ENCODE peak calls at places on chromosomes 7 and 10, in ten cellular contexts. Q, D, S, N, G, L, B, W, E and I are unnamed samples.

GRCh38 chr10:35217458-35217857 is 90.8 kb downstream of the CREM start:
- DNase-seq in N (no peak), W (no peak), B (no peak), L (no peak), E (no peak), D (no peak), G (peak), Q (no peak), S (no peak), I (no peak)

GRCh38 chr10:22489467-22489866 is 144.2 kb downstream of the SPAG6 start:
- DNase-seq in E (no peak), D (no peak), Q (no peak), W (no peak), G (peak), N (no peak), S (no peak), B (no peak), L (no peak), I (no peak)

GRCh38 chr10:132326925-132327324 is 5.1 kb upstream of the LRRC27 start:
- DNase-seq in L (no peak), N (no peak), G (no peak), Q (no peak), S (no peak), E (no peak), W (no peak), D (no peak), B (no peak), I (no peak)

GRCh38 chr7:30469303-30469702 is 9.3 kb downstream of the NOD1 start:
- DNase-seq in Q (peak), E (no peak), B (peak), W (peak), L (peak), G (peak), D (peak), N (peak), S (peak), I (no peak)

GRCh38 chr7:77426052-77426404 is 9.9 kb upstream of the GSAP start:
- DNase-seq in L (no peak), G (no peak), W (no peak), Q (no peak), B (no peak), D (no peak), E (peak), S (no peak), N (no peak), I (peak)

GRCh38 chr7:94997547-94997946 is 90.2 kb downstream of the PPP1R9A start:
- DNase-seq in B (no peak), L (no peak), Q (no peak), N (no peak), S (no peak), G (no peak), D (no peak), E (no peak), W (no peak), I (no peak)

GRCh38 chr10:22945934-22946673 is 18.3 kb downstream of the ARMC3 start:
- DNase-seq in N (no peak), W (no peak), L (no peak), B (no peak), E (peak), Q (no peak), D (no peak), S (no peak), G (no peak), I (no peak)

GRCh38 chr7:27788438-27788837 is 48.5 kb downstream of the TAX1BP1 start:
- DNase-seq in S (no peak), B (no peak), W (no peak), D (no peak), N (no peak), G (no peak), Q (no peak), E (no peak), L (no peak), I (no peak)

GRCh38 chr10:131312261-131312801 is 810 bp upstream of the TCERG1L start:
- DNase-seq in W (no peak), G (no peak), E (no peak), S (no peak), D (no peak), L (no peak), Q (no peak), B (no peak), N (peak), I (no peak)

GRCh38 chr10:644943-645334 is 44.5 kb downstream of the DIP2C start:
- DNase-seq in N (no peak), L (no peak), G (no peak), B (no peak), D (no peak), S (no peak), W (no peak), E (no peak), Q (no peak), I (no peak)

GRCh38 chr7:107023522-107024149 is 20.9 kb upstream of the PRKAR2B start:
- DNase-seq in D (peak), B (no peak), N (no peak), G (no peak), L (no peak), E (no peak), S (no peak), Q (no peak), W (no peak), I (no peak)

GRCh38 chr7:2425749-2426148 is 22.3 kb downstream of the CHST12 start:
- DNase-seq in Q (no peak), E (no peak), B (no peak), W (no peak), L (no peak), N (no peak), S (no peak), G (no peak), D (no peak), I (no peak)

GRCh38 chr10:92695679-92696605 is 6.2 kb downstream of the HHEX start:
- DNase-seq in L (no peak), B (no peak), Q (no peak), N (peak), S (no peak), W (no peak), E (no peak), G (peak), D (no peak), I (no peak)

GRCh38 chr10:62327897-62328296 is 46.3 kb upstream of the ZNF365 start:
- DNase-seq in B (no peak), E (no peak), N (no peak), G (peak), S (no peak), W (no peak), Q (no peak), L (no peak), D (peak), I (no peak)

DNA sequence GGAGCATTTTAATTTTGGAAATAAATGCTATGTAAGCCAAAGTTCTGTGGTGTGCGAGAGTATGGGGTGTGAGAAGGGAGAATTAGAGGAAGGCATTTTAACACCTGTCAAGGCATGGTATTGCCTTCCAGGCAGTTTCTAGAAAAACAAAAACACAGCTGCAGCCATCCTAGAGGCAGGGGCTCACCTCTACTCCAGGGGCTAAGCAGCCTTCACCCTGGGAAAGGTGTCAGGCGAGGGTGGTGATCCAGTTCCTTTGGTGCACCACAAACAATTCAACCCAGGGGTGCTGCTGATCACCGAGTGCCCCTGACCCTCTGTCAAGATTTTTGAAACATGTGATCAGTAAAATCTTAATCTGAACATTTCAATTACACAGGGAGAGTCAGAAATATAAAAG is 59.2 kb upstream of the GPR26 start:
- DNase-seq in L (no peak), N (no peak), E (no peak), G (no peak), Q (no peak), S (no peak), B (no peak), D (no peak), W (no peak), I (no peak)
- TF ChIP-seq CTCF in L (no peak), N (no peak), E (no peak), G (no peak), Q (no peak), S (no peak), B (no peak), D (no peak), W (no peak), I (no peak)

DNA sequence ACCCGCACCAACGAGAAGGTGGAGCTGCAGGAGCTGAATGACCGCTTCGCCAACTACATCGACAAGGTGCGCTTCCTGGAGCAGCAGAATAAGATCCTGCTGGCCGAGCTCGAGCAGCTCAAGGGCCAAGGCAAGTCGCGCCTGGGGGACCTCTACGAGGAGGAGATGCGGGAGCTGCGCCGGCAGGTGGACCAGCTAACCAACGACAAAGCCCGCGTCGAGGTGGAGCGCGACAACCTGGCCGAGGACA is 1.6 kb downstream of the VIM start:
- DNase-seq in B (peak), D (no peak), E (no peak), S (no peak), L (no peak), Q (no peak), W (no peak), N (no peak), G (peak), I (no peak)
- TF ChIP-seq CTCF in B (no peak), D (no peak), E (no peak), S (no peak), L (no peak), Q (no peak), W (no peak), N (no peak), G (no peak), I (no peak)

GRCh38 chr10:6211341-6212265 is 8.9 kb downstream of the PFKFB3 start:
- DNase-seq in N (peak), D (no peak), L (peak), W (no peak), S (no peak), B (no peak), E (no peak), Q (no peak), G (peak), I (no peak)
- TF ChIP-seq CTCF in N (no peak), D (peak), L (no peak), W (no peak), S (no peak), B (no peak), E (no peak), Q (no peak), G (no peak), I (no peak)

GRCh38 chr7:32694182-32694581 is 197.4 kb downstream of the KBTBD2 start:
- DNase-seq in G (no peak), D (no peak), Q (no peak), W (no peak), S (no peak), N (no peak), E (no peak), L (no peak), B (no peak), I (no peak)
- TF ChIP-seq CTCF in G (no peak), D (no peak), Q (no peak), W (no peak), S (no peak), N (no peak), E (no peak), L (no peak), B (no peak), I (no peak)

DNA sequence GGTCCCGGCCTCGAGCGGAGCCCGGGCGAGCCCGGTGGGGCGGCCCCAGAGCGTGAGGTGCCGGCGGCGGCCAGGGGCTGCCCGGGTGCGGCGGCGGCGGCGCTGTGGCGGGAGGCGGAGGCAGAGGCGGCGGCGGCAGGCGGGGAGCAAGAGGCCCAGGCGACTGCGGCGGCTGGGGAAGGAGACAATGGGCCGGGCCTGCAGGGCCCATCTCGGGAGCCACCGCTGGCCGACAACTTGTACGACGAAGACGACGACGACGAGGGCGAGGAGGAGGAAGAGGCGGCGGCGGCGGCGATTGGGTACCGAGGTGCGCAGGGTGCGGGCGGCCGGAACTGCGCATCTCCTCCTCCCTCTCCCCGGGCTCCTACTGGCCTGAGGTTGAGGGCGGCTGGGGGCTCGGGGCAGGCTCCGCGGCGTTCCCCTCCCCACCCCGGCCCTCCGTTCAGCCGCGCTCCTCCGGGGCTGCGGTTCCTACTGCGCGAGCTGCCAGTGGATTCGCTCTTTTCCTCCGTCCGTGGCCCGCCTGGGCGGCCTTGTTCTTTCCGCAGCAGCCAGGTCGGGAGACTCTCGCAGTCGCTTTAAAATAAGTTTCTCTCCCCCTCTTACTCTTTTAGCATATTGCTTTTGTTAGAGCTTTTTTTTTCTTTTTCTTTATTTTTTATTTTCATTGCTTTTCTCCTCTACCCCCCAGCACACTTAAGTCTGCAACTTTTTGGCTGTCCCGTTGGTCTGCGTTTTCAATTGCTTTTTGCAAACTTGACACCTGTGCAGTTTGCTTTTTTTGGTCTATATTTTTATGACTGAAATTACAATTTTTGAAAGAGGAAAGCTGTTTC is 605 bp downstream of the SIRT1 start:
- DNase-seq in N (peak), B (peak), L (peak), W (peak), E (peak), Q (peak), G (peak), S (peak), D (no peak), I (peak)
- TF ChIP-seq CTCF in N (no peak), B (peak), L (no peak), W (no peak), E (no peak), Q (peak), G (no peak), S (no peak), D (no peak), I (no peak)

DNA sequence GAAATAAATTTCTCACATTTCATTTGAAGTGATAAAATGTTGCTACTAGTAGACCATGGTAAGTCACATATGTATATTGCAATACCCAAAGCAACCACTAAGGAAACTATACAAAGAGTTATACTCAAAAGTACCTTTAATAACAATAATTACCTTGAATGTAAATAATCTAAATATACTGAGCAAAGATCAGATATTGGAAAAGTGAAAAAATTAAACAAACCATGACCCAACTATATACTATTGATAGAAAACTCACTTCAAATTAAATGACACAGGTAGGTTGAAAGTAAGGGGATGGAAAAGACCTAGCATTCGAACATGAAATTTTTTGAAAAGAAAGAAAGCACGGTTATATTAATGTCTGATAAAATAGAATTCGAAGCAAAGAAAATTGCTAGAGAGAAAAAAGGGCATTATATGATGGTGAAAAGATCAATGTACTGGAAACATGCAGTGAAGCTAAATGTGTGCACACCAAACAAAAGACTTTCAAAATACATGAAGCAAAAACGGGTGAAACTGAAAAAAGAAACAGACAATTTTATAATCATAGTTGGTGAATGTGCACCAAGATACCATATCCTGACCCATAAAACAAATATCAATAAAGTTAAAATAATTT is 29.1 kb downstream of the TFPI2 start:
- DNase-seq in G (no peak), E (no peak), L (no peak), N (no peak), Q (no peak), S (no peak), D (no peak), B (no peak), W (no peak), I (no peak)
- TF ChIP-seq CTCF in G (peak), E (no peak), L (no peak), N (no peak), Q (peak), S (no peak), D (no peak), B (peak), W (no peak), I (no peak)